ENCODE peak calls at places on chromosomes 7 and 10, in eight cellular contexts. One of them, this sample, is unnamed. For H3K4me1, the result is how much of the 10 kb centered on the place peaks cover.

GRCh38 chr10:79985481-79986072 is 36.7 kb upstream of the SFTPD start:
- DNase-seq in cardiac muscle cell: peak
- DNase-seq in mucosa of descending colon: no peak
- DNase-seq in neural progenitor cell: no peak
- DNase-seq in Peyer's patch: no peak
- DNase-seq in left ventricle myocardium inferior: no peak
- DNase-seq in HCT116: no peak
- DNase-seq in tibial artery: no peak
- DNase-seq in this sample: no peak

GRCh38 chr10:133379152-133379800 is at the start of gene PAOX:
- DNase-seq in cardiac muscle cell: peak
- DNase-seq in mucosa of descending colon: peak
- DNase-seq in neural progenitor cell: peak
- DNase-seq in Peyer's patch: peak
- DNase-seq in left ventricle myocardium inferior: peak
- DNase-seq in HCT116: no peak
- DNase-seq in tibial artery: peak
- DNase-seq in this sample: peak

GRCh38 chr7:52260046-52260665 is 775.3 kb upstream of the POM121L12 start:
- DNase-seq in cardiac muscle cell: no peak
- DNase-seq in mucosa of descending colon: peak
- DNase-seq in neural progenitor cell: peak
- DNase-seq in Peyer's patch: no peak
- DNase-seq in left ventricle myocardium inferior: no peak
- DNase-seq in HCT116: no peak
- DNase-seq in tibial artery: no peak
- DNase-seq in this sample: no peak

GRCh38 chr7:33986951-33987948 is 81.9 kb downstream of the BMPER start:
- DNase-seq in cardiac muscle cell: peak
- DNase-seq in mucosa of descending colon: peak
- DNase-seq in neural progenitor cell: no peak
- DNase-seq in Peyer's patch: no peak
- DNase-seq in left ventricle myocardium inferior: no peak
- DNase-seq in HCT116: peak
- DNase-seq in tibial artery: peak
- DNase-seq in this sample: peak

GRCh38 chr10:33422779-33423520 is 88.5 kb upstream of the NRP1 start:
- DNase-seq in cardiac muscle cell: peak
- DNase-seq in mucosa of descending colon: no peak
- DNase-seq in neural progenitor cell: no peak
- DNase-seq in Peyer's patch: no peak
- DNase-seq in left ventricle myocardium inferior: no peak
- DNase-seq in HCT116: no peak
- DNase-seq in tibial artery: no peak
- DNase-seq in this sample: no peak

GRCh38 chr10:49008056-49008455 is 68.4 kb upstream of the LRRC18 start:
- DNase-seq in cardiac muscle cell: no peak
- DNase-seq in mucosa of descending colon: no peak
- DNase-seq in neural progenitor cell: no peak
- DNase-seq in Peyer's patch: no peak
- DNase-seq in left ventricle myocardium inferior: peak
- DNase-seq in HCT116: no peak
- DNase-seq in tibial artery: no peak
- DNase-seq in this sample: no peak

GRCh38 chr7:33043875-33044718 is 18.5 kb downstream of the NT5C3A start:
- DNase-seq in cardiac muscle cell: peak
- DNase-seq in mucosa of descending colon: peak
- DNase-seq in neural progenitor cell: no peak
- DNase-seq in Peyer's patch: no peak
- DNase-seq in left ventricle myocardium inferior: no peak
- DNase-seq in HCT116: no peak
- DNase-seq in tibial artery: no peak
- DNase-seq in this sample: peak

GRCh38 chr7:50229964-50230363 is 74.6 kb upstream of the IKZF1 start:
- DNase-seq in cardiac muscle cell: peak
- DNase-seq in mucosa of descending colon: no peak
- DNase-seq in neural progenitor cell: peak
- DNase-seq in Peyer's patch: no peak
- DNase-seq in left ventricle myocardium inferior: no peak
- DNase-seq in HCT116: peak
- DNase-seq in tibial artery: no peak
- DNase-seq in this sample: no peak

GRCh38 chr10:127279334-127279774 is 83.0 kb upstream of the INSYN2A start:
- DNase-seq in cardiac muscle cell: no peak
- DNase-seq in mucosa of descending colon: no peak
- DNase-seq in neural progenitor cell: no peak
- DNase-seq in Peyer's patch: no peak
- DNase-seq in left ventricle myocardium inferior: no peak
- DNase-seq in HCT116: no peak
- DNase-seq in tibial artery: no peak
- DNase-seq in this sample: no peak

GRCh38 chr10:63761243-63761642 is 240.0 kb downstream of the REEP3 start:
- DNase-seq in cardiac muscle cell: no peak
- DNase-seq in mucosa of descending colon: no peak
- DNase-seq in neural progenitor cell: no peak
- DNase-seq in Peyer's patch: no peak
- DNase-seq in left ventricle myocardium inferior: no peak
- DNase-seq in HCT116: no peak
- DNase-seq in tibial artery: no peak
- DNase-seq in this sample: no peak

GRCh38 chr10:119222531-119222930 is 15.2 kb downstream of the GRK5 start:
- DNase-seq in cardiac muscle cell: peak
- DNase-seq in mucosa of descending colon: no peak
- DNase-seq in neural progenitor cell: peak
- DNase-seq in Peyer's patch: no peak
- DNase-seq in left ventricle myocardium inferior: no peak
- DNase-seq in HCT116: no peak
- DNase-seq in tibial artery: no peak
- DNase-seq in this sample: peak

DNA sequence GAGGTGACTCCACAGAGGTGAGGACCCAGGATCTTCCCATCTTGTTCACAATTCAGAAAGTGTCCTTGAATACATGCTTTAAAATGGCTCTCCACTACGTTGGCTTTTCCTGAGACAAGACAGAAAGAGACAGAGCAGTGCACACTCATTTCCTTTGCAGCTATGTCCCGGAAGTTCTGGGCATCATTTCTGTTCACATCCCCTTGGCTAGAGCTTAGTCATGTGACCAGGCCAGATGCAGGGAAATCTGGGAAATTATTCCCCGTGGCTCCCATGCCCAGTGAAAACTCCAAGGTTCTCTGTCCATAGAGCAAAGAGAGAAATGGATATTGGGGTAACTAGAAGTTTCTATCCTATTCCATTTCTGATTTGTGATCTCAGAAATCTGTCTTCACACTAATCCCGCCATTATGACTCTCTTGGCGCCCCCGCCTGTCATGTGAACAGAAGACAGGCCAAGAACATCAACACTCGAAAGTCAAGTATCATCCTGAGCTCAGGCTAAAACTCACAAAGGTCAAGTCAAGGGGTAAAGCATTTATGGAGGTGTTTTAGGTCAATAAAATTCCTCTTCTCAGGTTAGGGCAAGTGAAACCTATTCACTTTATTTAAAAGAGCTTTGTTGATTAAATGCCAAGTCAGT is 251.4 kb upstream of the HABP2 start:
- DNase-seq in cardiac muscle cell: no peak
- DNase-seq in mucosa of descending colon: no peak
- DNase-seq in neural progenitor cell: no peak
- DNase-seq in Peyer's patch: no peak
- DNase-seq in left ventricle myocardium inferior: no peak
- DNase-seq in HCT116: no peak
- DNase-seq in tibial artery: no peak
- DNase-seq in this sample: no peak
- TF ChIP-seq CTCF in cardiac muscle cell: no peak
- TF ChIP-seq CTCF in mucosa of descending colon: no peak
- TF ChIP-seq CTCF in neural progenitor cell: peak
- TF ChIP-seq CTCF in Peyer's patch: no peak
- TF ChIP-seq CTCF in left ventricle myocardium inferior: no peak
- TF ChIP-seq CTCF in HCT116: peak
- TF ChIP-seq CTCF in tibial artery: no peak
- TF ChIP-seq CTCF in this sample: no peak

GRCh38 chr10:6053303-6053702 is 8.9 kb downstream of the IL2RA start:
- DNase-seq in cardiac muscle cell: no peak
- DNase-seq in mucosa of descending colon: peak
- DNase-seq in neural progenitor cell: no peak
- DNase-seq in Peyer's patch: no peak
- DNase-seq in left ventricle myocardium inferior: no peak
- DNase-seq in HCT116: no peak
- DNase-seq in tibial artery: no peak
- DNase-seq in this sample: no peak

GRCh38 chr10:6049031-6049400 is 13.2 kb downstream of the IL2RA start:
- DNase-seq in cardiac muscle cell: no peak
- DNase-seq in mucosa of descending colon: peak
- DNase-seq in neural progenitor cell: no peak
- DNase-seq in Peyer's patch: no peak
- DNase-seq in left ventricle myocardium inferior: no peak
- DNase-seq in HCT116: no peak
- DNase-seq in tibial artery: no peak
- DNase-seq in this sample: no peak

GRCh38 chr10:6052247-6053221 is 9.6 kb downstream of the IL2RA start:
- DNase-seq in cardiac muscle cell: no peak
- DNase-seq in mucosa of descending colon: peak
- DNase-seq in neural progenitor cell: no peak
- DNase-seq in Peyer's patch: peak
- DNase-seq in left ventricle myocardium inferior: no peak
- DNase-seq in HCT116: no peak
- DNase-seq in tibial artery: no peak
- DNase-seq in this sample: no peak

GRCh38 chr10:6048281-6049030 is 13.7 kb downstream of the IL2RA start:
- DNase-seq in cardiac muscle cell: no peak
- DNase-seq in mucosa of descending colon: peak
- DNase-seq in neural progenitor cell: no peak
- DNase-seq in Peyer's patch: no peak
- DNase-seq in left ventricle myocardium inferior: no peak
- DNase-seq in HCT116: no peak
- DNase-seq in tibial artery: no peak
- DNase-seq in this sample: no peak

DNA sequence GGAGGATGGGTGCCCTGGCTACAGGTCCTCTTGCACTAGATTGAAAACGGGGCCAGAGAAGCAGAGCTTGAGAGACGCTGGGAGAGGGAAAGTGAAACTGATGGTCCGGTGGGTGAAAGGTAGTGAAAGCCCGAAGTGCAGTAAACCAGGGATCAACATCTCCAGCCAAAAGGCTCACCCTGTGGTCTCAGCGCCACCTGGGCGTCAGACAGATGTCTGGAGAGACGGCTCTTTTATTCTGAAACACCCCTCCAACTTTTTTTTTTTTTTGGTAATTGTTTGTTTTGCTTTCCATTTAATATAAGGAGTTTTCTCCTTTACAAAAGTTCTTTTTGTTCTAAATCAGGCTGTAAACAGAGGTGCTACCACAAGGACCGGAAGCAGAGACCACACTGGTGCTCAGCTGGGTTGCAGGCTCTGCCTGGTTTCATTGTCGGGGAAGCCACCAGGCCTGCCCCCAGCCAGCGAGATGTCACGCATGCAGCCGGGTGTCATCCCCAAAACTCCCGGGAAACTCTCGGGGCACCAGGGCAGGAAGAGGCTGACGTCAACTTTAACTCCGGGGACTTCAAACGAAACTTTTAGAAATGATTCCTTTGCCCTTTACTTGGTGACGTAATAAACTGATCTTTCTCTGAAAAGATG is 11.2 kb downstream of the IL2RA start:
- DNase-seq in cardiac muscle cell: peak
- DNase-seq in mucosa of descending colon: peak
- DNase-seq in neural progenitor cell: no peak
- DNase-seq in Peyer's patch: peak
- DNase-seq in left ventricle myocardium inferior: peak
- DNase-seq in HCT116: no peak
- DNase-seq in tibial artery: peak
- DNase-seq in this sample: peak
- H3K4me1 ChIP-seq in cardiac muscle cell: under half
- H3K4me1 ChIP-seq in mucosa of descending colon: under half
- H3K4me1 ChIP-seq in neural progenitor cell: under half
- H3K4me1 ChIP-seq in Peyer's patch: under half
- H3K4me1 ChIP-seq in left ventricle myocardium inferior: under half
- H3K4me1 ChIP-seq in HCT116: under half
- H3K4me1 ChIP-seq in tibial artery: under half
- H3K4me1 ChIP-seq in this sample: under half

GRCh38 chr7:151630349-151630748 is 110.7 kb upstream of the RHEB start:
- DNase-seq in cardiac muscle cell: no peak
- DNase-seq in mucosa of descending colon: no peak
- DNase-seq in neural progenitor cell: no peak
- DNase-seq in Peyer's patch: no peak
- DNase-seq in left ventricle myocardium inferior: no peak
- DNase-seq in HCT116: no peak
- DNase-seq in tibial artery: no peak
- DNase-seq in this sample: no peak
- H3K4me3 ChIP-seq in cardiac muscle cell: peak
- H3K4me3 ChIP-seq in mucosa of descending colon: no peak
- H3K4me3 ChIP-seq in neural progenitor cell: peak
- H3K4me3 ChIP-seq in Peyer's patch: peak
- H3K4me3 ChIP-seq in left ventricle myocardium inferior: peak
- H3K4me3 ChIP-seq in HCT116: peak
- H3K4me3 ChIP-seq in tibial artery: peak
- H3K4me3 ChIP-seq in this sample: peak

GRCh38 chr7:28986028-28986427 is 27.9 kb upstream of the TRIL start:
- DNase-seq in cardiac muscle cell: no peak
- DNase-seq in mucosa of descending colon: no peak
- DNase-seq in neural progenitor cell: no peak
- DNase-seq in Peyer's patch: no peak
- DNase-seq in left ventricle myocardium inferior: no peak
- DNase-seq in HCT116: no peak
- DNase-seq in tibial artery: no peak
- DNase-seq in this sample: no peak

GRCh38 chr7:28984219-28984618 is 26.1 kb upstream of the TRIL start:
- DNase-seq in cardiac muscle cell: no peak
- DNase-seq in mucosa of descending colon: no peak
- DNase-seq in neural progenitor cell: no peak
- DNase-seq in Peyer's patch: no peak
- DNase-seq in left ventricle myocardium inferior: no peak
- DNase-seq in HCT116: no peak
- DNase-seq in tibial artery: no peak
- DNase-seq in this sample: no peak

GRCh38 chr7:28983396-28984190 is 25.5 kb upstream of the TRIL start:
- DNase-seq in cardiac muscle cell: no peak
- DNase-seq in mucosa of descending colon: no peak
- DNase-seq in neural progenitor cell: no peak
- DNase-seq in Peyer's patch: no peak
- DNase-seq in left ventricle myocardium inferior: no peak
- DNase-seq in HCT116: no peak
- DNase-seq in tibial artery: no peak
- DNase-seq in this sample: no peak

GRCh38 chr7:28986723-28987122 is 28.6 kb upstream of the TRIL start:
- DNase-seq in cardiac muscle cell: peak
- DNase-seq in mucosa of descending colon: no peak
- DNase-seq in neural progenitor cell: no peak
- DNase-seq in Peyer's patch: no peak
- DNase-seq in left ventricle myocardium inferior: no peak
- DNase-seq in HCT116: no peak
- DNase-seq in tibial artery: no peak
- DNase-seq in this sample: no peak

DNA sequence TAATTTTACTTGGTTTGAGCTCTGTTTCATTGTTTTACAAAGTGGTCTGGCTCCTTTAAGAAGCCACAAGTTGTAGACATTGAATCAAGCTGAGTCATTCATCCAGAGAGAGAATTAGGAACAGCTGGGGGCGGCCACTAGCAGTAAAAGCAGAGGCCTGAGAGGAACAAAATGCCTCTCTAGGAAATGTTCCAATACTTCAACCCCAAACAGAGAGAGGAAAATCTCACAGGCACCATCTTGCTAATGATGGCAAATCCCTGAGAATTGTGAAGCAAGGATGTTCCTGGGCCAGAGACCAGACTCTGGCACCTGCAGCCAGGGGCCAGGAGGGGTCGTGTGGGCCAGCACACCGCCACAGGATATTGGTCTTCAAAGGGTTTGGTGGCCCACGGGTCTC is 26.5 kb upstream of the TRIL start:
- DNase-seq in cardiac muscle cell: peak
- DNase-seq in mucosa of descending colon: peak
- DNase-seq in neural progenitor cell: peak
- DNase-seq in Peyer's patch: peak
- DNase-seq in left ventricle myocardium inferior: peak
- DNase-seq in HCT116: no peak
- DNase-seq in tibial artery: peak
- DNase-seq in this sample: no peak
- TF ChIP-seq CTCF in cardiac muscle cell: no peak
- TF ChIP-seq CTCF in mucosa of descending colon: no peak
- TF ChIP-seq CTCF in neural progenitor cell: peak
- TF ChIP-seq CTCF in Peyer's patch: no peak
- TF ChIP-seq CTCF in left ventricle myocardium inferior: no peak
- TF ChIP-seq CTCF in HCT116: no peak
- TF ChIP-seq CTCF in tibial artery: no peak
- TF ChIP-seq CTCF in this sample: no peak